ENCODE peak calls at places on chromosomes 2 and 18, in ten cellular contexts. Q is T follicular helper cell; R is GM13976; G is fibroblast of the aortic adventitia; M is KBM-7; W is tibial artery; I is stimulated activated CD4-positive, alpha-beta T cell treated with anti-CD3 and anti-CD28 coated beads, Interleukin-1b, Interleukin-23, amount 100 ng/mL, for 48 hours; V is dermis blood vessel endothelial cell; K is omental fat pad; Y is cerebellar cortex. H is an unnamed sample.

GRCh38 chr2:150142561-150142960 is 344.9 kb downstream of the RND3 start:
- DNase-seq in Q (no peak), R (no peak), G (peak; percentile 69), M (no peak), W (no peak), I (no peak), V (peak; percentile 63), K (no peak), Y (no peak), H (no peak)

GRCh38 chr18:9731380-9731779 is 23.3 kb downstream of the RAB31 start:
- DNase-seq in Q (no peak), R (no peak), G (peak; percentile 69), M (no peak), W (no peak), I (no peak), V (no peak), K (no peak), Y (no peak), H (no peak)

GRCh38 chr18:13216092-13216582 is 2.4 kb upstream of the LDLRAD4 start:
- DNase-seq in Q (peak; percentile 21), R (peak; percentile 70), G (peak; percentile 60), M (peak; percentile 85), W (peak; percentile 87), I (peak; percentile 56), V (peak; percentile 86), K (no peak), Y (peak; percentile 94), H (peak; percentile 46)

GRCh38 chr18:13216732-13217465 is 1.7 kb upstream of the LDLRAD4 start:
- DNase-seq in Q (peak; percentile 26), R (peak; percentile 77), G (no peak), M (peak; percentile 35), W (peak; percentile 79), I (peak; percentile 45), V (peak; percentile 64), K (no peak), Y (no peak), H (peak; percentile 71)

GRCh38 chr2:234579231-234579962 is 82.5 kb upstream of the ARL4C start:
- DNase-seq in Q (no peak), R (no peak), G (no peak), M (no peak), W (no peak), I (no peak), V (no peak), K (no peak), Y (no peak), H (no peak)

GRCh38 chr18:7272268-7273049 is 41.6 kb downstream of the LRRC30 start:
- DNase-seq in Q (no peak), R (no peak), G (peak; percentile 65), M (peak; percentile 21), W (peak; percentile 80), I (no peak), V (peak; percentile 93), K (no peak), Y (no peak), H (no peak)

GRCh38 chr2:217379807-217380206 is 519.9 kb upstream of the TNP1 start:
- DNase-seq in Q (no peak), R (no peak), G (no peak), M (no peak), W (no peak), I (no peak), V (no peak), K (no peak), Y (peak; percentile 94), H (no peak)

GRCh38 chr18:56124186-56124585 is 514.2 kb downstream of the TXNL1 start:
- DNase-seq in Q (no peak), R (no peak), G (peak; percentile 69), M (no peak), W (no peak), I (no peak), V (peak; percentile 44), K (no peak), Y (no peak), H (no peak)

GRCh38 chr18:48872234-48873145 is 78.3 kb downstream of the SMAD7 start:
- DNase-seq in Q (no peak), R (no peak), G (peak; percentile 54), M (no peak), W (no peak), I (no peak), V (no peak), K (no peak), Y (peak; percentile 31), H (no peak)